ENCODE peak calls at places on chromosomes 6 and 20, in five cellular contexts. One of them, this sample, is unnamed.

GRCh38 chr20:40343390-40343789 is 345.6 kb downstream of the MAFB start:
- DNase-seq in activated T-cell treated with anti-CD3 and anti-CD28 coated beads for 1 hour: no peak
- DNase-seq in foreskin fibroblast: no peak
- DNase-seq in iPS DF 19.7: no peak
- DNase-seq in breast epithelium: no peak
- DNase-seq in this sample: no peak

GRCh38 chr6:110703010-110703905 is 112.0 kb downstream of the CDK19 start:
- DNase-seq in foreskin fibroblast: peak
- DNase-seq in iPS DF 19.7: no peak
- DNase-seq in activated T-cell treated with anti-CD3 and anti-CD28 coated beads for 1 hour: no peak
- DNase-seq in breast epithelium: no peak
- DNase-seq in this sample: no peak

GRCh38 chr6:33419580-33420492 is at the start of gene SYNGAP1:
- DNase-seq in iPS DF 19.7: no peak
- DNase-seq in breast epithelium: no peak
- DNase-seq in foreskin fibroblast: peak
- DNase-seq in activated T-cell treated with anti-CD3 and anti-CD28 coated beads for 1 hour: peak
- DNase-seq in this sample: no peak

GRCh38 chr6:36727491-36728021 is 29.9 kb downstream of the RAB44 start:
- DNase-seq in foreskin fibroblast: no peak
- DNase-seq in activated T-cell treated with anti-CD3 and anti-CD28 coated beads for 1 hour: no peak
- DNase-seq in breast epithelium: no peak
- DNase-seq in iPS DF 19.7: no peak
- DNase-seq in this sample: no peak

GRCh38 chr20:17500826-17501225 is 30.4 kb downstream of the BFSP1 start:
- DNase-seq in foreskin fibroblast: no peak
- DNase-seq in breast epithelium: no peak
- DNase-seq in iPS DF 19.7: no peak
- DNase-seq in activated T-cell treated with anti-CD3 and anti-CD28 coated beads for 1 hour: no peak
- DNase-seq in this sample: no peak

GRCh38 chr6:144179237-144179636 is 28.9 kb downstream of the STX11 start:
- DNase-seq in iPS DF 19.7: no peak
- DNase-seq in foreskin fibroblast: no peak
- DNase-seq in activated T-cell treated with anti-CD3 and anti-CD28 coated beads for 1 hour: no peak
- DNase-seq in breast epithelium: no peak
- DNase-seq in this sample: no peak

GRCh38 chr6:42224222-42225042 is 6.8 kb upstream of the MRPS10 start:
- DNase-seq in activated T-cell treated with anti-CD3 and anti-CD28 coated beads for 1 hour: no peak
- DNase-seq in breast epithelium: no peak
- DNase-seq in foreskin fibroblast: peak
- DNase-seq in iPS DF 19.7: no peak
- DNase-seq in this sample: peak

GRCh38 chr6:38443341-38443740 is 196.4 kb downstream of the BTBD9 start:
- DNase-seq in breast epithelium: no peak
- DNase-seq in foreskin fibroblast: no peak
- DNase-seq in iPS DF 19.7: no peak
- DNase-seq in activated T-cell treated with anti-CD3 and anti-CD28 coated beads for 1 hour: no peak
- DNase-seq in this sample: no peak

GRCh38 chr20:49424536-49424935 is 57.9 kb downstream of the KCNB1 start:
- DNase-seq in iPS DF 19.7: no peak
- DNase-seq in activated T-cell treated with anti-CD3 and anti-CD28 coated beads for 1 hour: no peak
- DNase-seq in breast epithelium: no peak
- DNase-seq in foreskin fibroblast: no peak
- DNase-seq in this sample: no peak

GRCh38 chr6:168131464-168132415 is 52.7 kb upstream of the FRMD1 start:
- DNase-seq in breast epithelium: no peak
- DNase-seq in activated T-cell treated with anti-CD3 and anti-CD28 coated beads for 1 hour: no peak
- DNase-seq in foreskin fibroblast: no peak
- DNase-seq in iPS DF 19.7: no peak
- DNase-seq in this sample: no peak

GRCh38 chr6:88492241-88492640 is 326.1 kb upstream of the CNR1 start:
- DNase-seq in breast epithelium: no peak
- DNase-seq in foreskin fibroblast: no peak
- DNase-seq in iPS DF 19.7: no peak
- DNase-seq in activated T-cell treated with anti-CD3 and anti-CD28 coated beads for 1 hour: no peak
- DNase-seq in this sample: no peak

GRCh38 chr6:118260833-118261232 is 287.3 kb upstream of the PLN start:
- DNase-seq in foreskin fibroblast: peak
- DNase-seq in breast epithelium: no peak
- DNase-seq in activated T-cell treated with anti-CD3 and anti-CD28 coated beads for 1 hour: no peak
- DNase-seq in iPS DF 19.7: no peak
- DNase-seq in this sample: no peak

GRCh38 chr6:147117580-147117979 is 86.6 kb upstream of the STXBP5 start:
- DNase-seq in breast epithelium: no peak
- DNase-seq in iPS DF 19.7: no peak
- DNase-seq in foreskin fibroblast: peak
- DNase-seq in activated T-cell treated with anti-CD3 and anti-CD28 coated beads for 1 hour: no peak
- DNase-seq in this sample: no peak

GRCh38 chr6:68049562-68049961 is 585.5 kb upstream of the ADGRB3 start:
- DNase-seq in breast epithelium: no peak
- DNase-seq in foreskin fibroblast: no peak
- DNase-seq in activated T-cell treated with anti-CD3 and anti-CD28 coated beads for 1 hour: no peak
- DNase-seq in iPS DF 19.7: no peak
- DNase-seq in this sample: no peak

GRCh38 chr6:150037526-150038201 is 12.3 kb upstream of the RAET1L start:
- DNase-seq in breast epithelium: no peak
- DNase-seq in foreskin fibroblast: peak
- DNase-seq in iPS DF 19.7: no peak
- DNase-seq in activated T-cell treated with anti-CD3 and anti-CD28 coated beads for 1 hour: no peak
- DNase-seq in this sample: no peak

GRCh38 chr6:5315883-5316282 is 54.6 kb downstream of the FARS2 start:
- DNase-seq in foreskin fibroblast: peak
- DNase-seq in iPS DF 19.7: no peak
- DNase-seq in activated T-cell treated with anti-CD3 and anti-CD28 coated beads for 1 hour: no peak
- DNase-seq in breast epithelium: no peak
- DNase-seq in this sample: no peak

GRCh38 chr6:18389479-18389878 is 2.3 kb downstream of the RNF144B start:
- DNase-seq in foreskin fibroblast: peak
- DNase-seq in breast epithelium: no peak
- DNase-seq in iPS DF 19.7: no peak
- DNase-seq in activated T-cell treated with anti-CD3 and anti-CD28 coated beads for 1 hour: no peak
- DNase-seq in this sample: no peak

GRCh38 chr20:63180541-63181185 is 35.3 kb downstream of the YTHDF1 start:
- DNase-seq in activated T-cell treated with anti-CD3 and anti-CD28 coated beads for 1 hour: no peak
- DNase-seq in foreskin fibroblast: no peak
- DNase-seq in iPS DF 19.7: no peak
- DNase-seq in breast epithelium: no peak
- DNase-seq in this sample: no peak

GRCh38 chr6:107666084-107666981 is 157.8 kb downstream of the SCML4 start:
- DNase-seq in breast epithelium: no peak
- DNase-seq in activated T-cell treated with anti-CD3 and anti-CD28 coated beads for 1 hour: no peak
- DNase-seq in iPS DF 19.7: no peak
- DNase-seq in foreskin fibroblast: no peak
- DNase-seq in this sample: no peak

GRCh38 chr6:162343902-162344226 is 383.7 kb downstream of the PRKN start:
- DNase-seq in breast epithelium: no peak
- DNase-seq in foreskin fibroblast: peak
- DNase-seq in activated T-cell treated with anti-CD3 and anti-CD28 coated beads for 1 hour: no peak
- DNase-seq in iPS DF 19.7: no peak
- DNase-seq in this sample: no peak

GRCh38 chr6:16644540-16645250 is 116.6 kb downstream of the ATXN1 start:
- DNase-seq in iPS DF 19.7: no peak
- DNase-seq in activated T-cell treated with anti-CD3 and anti-CD28 coated beads for 1 hour: no peak
- DNase-seq in breast epithelium: no peak
- DNase-seq in foreskin fibroblast: no peak
- DNase-seq in this sample: no peak

This sample was measured in hepatic stellate cell.